ENCODE peak calls at places on chromosomes 1 and 21, in eight cellular contexts. C is colonic mucosa, L is cardiac muscle cell, A is cardiac fibroblast, D is HFFc6, B is fibroblast of lung, U is WERI-Rb-1, F is AG09309. Q is an unnamed sample.

GRCh38 chr1:43653893-43654292 is 3.9 kb downstream of the KDM4A start:
- DNase-seq in B (no peak), L (peak), C (no peak), F (no peak), A (no peak), D (no peak), U (no peak), Q (no peak)

GRCh38 chr1:170200665-170201397 is 55.1 kb downstream of the NTMT2 start:
- DNase-seq in A (peak), L (peak), F (no peak), B (peak), D (no peak), C (no peak), U (no peak), Q (no peak)

GRCh38 chr1:29809446-29810120 is 573.3 kb downstream of the PTPRU start:
- DNase-seq in C (no peak), D (no peak), B (no peak), U (no peak), L (no peak), A (no peak), F (no peak), Q (no peak)

GRCh38 chr1:90713741-90714509 is 3.2 kb downstream of the BARHL2 start:
- DNase-seq in B (no peak), F (no peak), A (no peak), U (no peak), L (no peak), C (no peak), D (no peak), Q (no peak)

GRCh38 chr1:42888013-42888633 is 41.7 kb downstream of the ZNF691 start:
- DNase-seq in F (no peak), U (no peak), C (no peak), B (no peak), D (no peak), A (no peak), L (no peak), Q (no peak)

GRCh38 chr1:32884726-32885125 is 1.6 kb upstream of the HPCA start:
- DNase-seq in B (no peak), F (no peak), U (peak), D (no peak), L (no peak), A (no peak), C (no peak), Q (no peak)

GRCh38 chr1:13813398-13814012 is 113.5 kb downstream of the PRDM2 start:
- DNase-seq in U (peak), D (no peak), L (peak), F (no peak), A (peak), C (no peak), B (peak), Q (peak)

GRCh38 chr1:180150982-180151381 is 3.7 kb upstream of the QSOX1 start:
- DNase-seq in D (no peak), B (peak), C (no peak), L (peak), A (peak), F (no peak), U (no peak), Q (no peak)

GRCh38 chr1:248622491-248623106 is 12.3 kb downstream of the OR2T11 start:
- DNase-seq in C (no peak), A (peak), B (peak), D (peak), L (peak), U (no peak), F (peak), Q (no peak)

GRCh38 chr21:22743085-22743484 is 1744.9 kb downstream of the NCAM2 start:
- DNase-seq in L (no peak), C (no peak), A (no peak), F (no peak), B (no peak), D (no peak), U (no peak), Q (no peak)

GRCh38 chr1:201899683-201900429 is 11.2 kb downstream of the SHISA4 start:
- DNase-seq in B (no peak), U (no peak), F (no peak), A (no peak), D (no peak), C (no peak), L (no peak), Q (no peak)

GRCh38 chr1:84834419-84835064 is 58.5 kb downstream of the LPAR3 start:
- DNase-seq in C (no peak), D (peak), A (peak), F (peak), L (peak), U (no peak), B (peak), Q (no peak)

GRCh38 chr1:93964777-93965200 is 55.6 kb upstream of the GCLM start:
- DNase-seq in D (no peak), A (peak), U (no peak), F (no peak), B (peak), L (peak), C (peak), Q (no peak)

GRCh38 chr1:214546886-214547641 is 4.3 kb downstream of the PTPN14 start:
- DNase-seq in L (no peak), B (peak), U (no peak), A (peak), D (no peak), F (no peak), C (no peak), Q (no peak)

GRCh38 chr1:43270421-43271095 is 775 bp downstream of the TMEM125 start:
- DNase-seq in B (no peak), D (no peak), U (no peak), C (peak), A (peak), L (peak), F (no peak), Q (peak)

GRCh38 chr1:28354121-28354520 is 15.4 kb upstream of the PHACTR4 start:
- DNase-seq in F (no peak), L (peak), A (peak), C (no peak), U (no peak), B (peak), D (peak), Q (no peak)

GRCh38 chr1:218351617-218352438 is 6.7 kb downstream of the TGFB2 start:
- DNase-seq in D (no peak), L (peak), F (no peak), B (peak), A (peak), C (no peak), U (no peak), Q (no peak)
- TF ChIP-seq CTCF in D (peak), L (peak), F (peak), B (peak), A (peak), C (no peak), U (peak), Q (peak)

GRCh38 chr1:97562096-97562495 is 358.7 kb downstream of the DPYD start:
- DNase-seq in F (no peak), D (no peak), A (no peak), U (no peak), B (no peak), C (no peak), L (no peak), Q (no peak)
- TF ChIP-seq CTCF in F (no peak), D (no peak), A (no peak), U (no peak), B (no peak), C (no peak), L (no peak), Q (no peak)

GRCh38 chr1:156961709-156962108 is 41.3 kb downstream of the LRRC71 start:
- DNase-seq in D (peak), F (no peak), B (no peak), C (no peak), L (no peak), A (no peak), U (peak), Q (no peak)
- TF ChIP-seq CTCF in D (peak), F (no peak), B (peak), C (no peak), L (peak), A (peak), U (peak), Q (no peak)

GRCh38 chr1:7458946-7459345 is 312.1 kb upstream of the VAMP3 start:
- DNase-seq in B (no peak), C (no peak), L (no peak), A (no peak), F (no peak), D (no peak), U (peak), Q (no peak)

GRCh38 chr1:7459915-7460314 is 311.2 kb upstream of the VAMP3 start:
- DNase-seq in B (no peak), U (no peak), D (no peak), A (no peak), F (no peak), L (no peak), C (no peak), Q (no peak)

GRCh38 chr1:7462627-7463026 is 308.5 kb upstream of the VAMP3 start:
- DNase-seq in C (no peak), L (no peak), D (no peak), B (no peak), F (no peak), U (peak), A (no peak), Q (no peak)

GRCh38 chr1:7457811-7458210 is 313.3 kb upstream of the VAMP3 start:
- DNase-seq in U (no peak), D (no peak), L (no peak), B (no peak), C (no peak), F (no peak), A (no peak), Q (no peak)

DNA sequence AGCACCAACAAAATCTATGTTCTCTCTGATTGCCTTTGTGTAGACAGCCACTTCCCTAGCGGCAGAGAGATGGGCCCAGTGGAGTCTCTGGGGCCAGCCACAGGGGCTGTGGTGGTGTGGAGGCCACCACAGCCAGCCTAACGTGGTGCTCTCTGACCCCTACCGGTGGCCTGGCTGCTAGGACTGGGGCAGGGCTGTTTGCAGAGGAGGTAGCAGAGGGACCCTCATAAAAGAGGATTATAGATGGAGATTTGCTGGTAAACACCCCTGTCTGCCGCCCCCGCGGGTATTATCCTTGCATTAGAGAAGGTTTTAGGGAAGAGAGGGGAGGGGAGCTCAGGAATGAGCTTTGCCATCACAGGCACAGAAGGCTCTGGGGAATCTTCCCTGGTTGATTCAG is 310.3 kb upstream of the VAMP3 start:
- DNase-seq in B (no peak), D (no peak), U (peak), L (no peak), A (no peak), F (no peak), C (no peak), Q (no peak)
- TF ChIP-seq CTCF in B (no peak), D (no peak), U (peak), L (no peak), A (no peak), F (no peak), C (no peak), Q (peak)

GRCh38 chr1:205351984-205352713 is 4.6 kb downstream of the KLHDC8A start:
- DNase-seq in B (peak), C (peak), U (peak), F (no peak), L (peak), A (no peak), D (no peak), Q (no peak)
- TF ChIP-seq CTCF in B (no peak), C (no peak), U (peak), F (no peak), L (no peak), A (no peak), D (no peak), Q (no peak)

DNA sequence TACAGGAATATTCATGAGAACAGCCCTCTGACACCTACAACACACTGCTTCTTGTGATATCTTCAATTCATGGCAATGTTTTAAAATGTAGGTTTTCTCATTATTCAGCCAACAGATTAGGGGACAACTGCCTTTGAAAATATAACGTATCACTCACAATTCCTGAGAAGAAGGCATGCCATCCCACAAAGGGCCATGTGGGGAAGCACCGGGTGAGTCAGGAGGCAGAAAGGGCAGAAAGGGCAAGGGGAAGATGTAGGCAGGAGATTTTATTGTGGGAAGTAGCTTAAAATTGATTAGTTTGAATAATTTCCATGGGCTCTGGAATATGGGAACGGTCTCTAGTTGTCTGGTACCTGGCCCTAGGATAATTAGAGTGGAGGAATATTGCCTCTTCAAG is 165.7 kb downstream of the HHIPL2 start:
- DNase-seq in F (no peak), U (no peak), A (no peak), C (no peak), B (no peak), D (no peak), L (no peak), Q (no peak)
- TF ChIP-seq CTCF in F (no peak), U (no peak), A (no peak), C (no peak), B (no peak), D (no peak), L (no peak), Q (no peak)

DNA sequence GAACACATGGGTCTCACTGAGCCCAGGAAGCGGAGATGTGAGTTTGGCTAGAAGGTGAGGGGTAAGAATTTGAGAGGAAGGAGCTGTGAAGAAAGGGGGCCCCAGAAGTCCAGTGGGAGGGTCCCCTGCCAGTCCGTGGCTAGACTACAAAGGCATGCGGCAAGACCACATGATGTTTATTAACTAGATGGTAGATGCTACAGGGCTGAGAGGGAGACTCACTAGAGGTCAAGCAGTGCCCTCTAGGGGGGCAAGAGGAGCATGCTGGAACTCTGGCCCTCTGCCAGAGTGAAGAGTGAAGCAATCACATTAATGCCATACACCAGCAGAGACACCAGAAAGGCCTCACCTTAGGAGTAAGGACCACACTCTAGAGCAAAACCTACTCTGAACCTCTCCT is 12.2 kb downstream of the KIAA0319L start:
- DNase-seq in B (peak), D (no peak), C (no peak), A (peak), F (no peak), L (peak), U (peak), Q (no peak)
- TF ChIP-seq CTCF in B (no peak), D (peak), C (no peak), A (no peak), F (peak), L (peak), U (peak), Q (peak)